ENCODE peak calls at places on chromosomes 13 and 19, in four cellular contexts. One of them, this sample, is unnamed.

GRCh38 chr13:59780058-59780457 is 383.7 kb downstream of the DIAPH3 start:
- DNase-seq in K562: no peak
- DNase-seq in PC-9: no peak
- DNase-seq in mammary epithelial cell: peak
- DNase-seq in this sample: no peak

GRCh38 chr19:34975056-34975455 is 11.0 kb upstream of the ZNF792 start:
- DNase-seq in PC-9: no peak
- DNase-seq in mammary epithelial cell: no peak
- DNase-seq in K562: no peak
- DNase-seq in this sample: no peak

GRCh38 chr13:107441279-107441678 is 774.1 kb downstream of the LIG4 start:
- DNase-seq in K562: no peak
- DNase-seq in mammary epithelial cell: no peak
- DNase-seq in PC-9: no peak
- DNase-seq in this sample: no peak

GRCh38 chr13:46278474-46278873 is 66.7 kb downstream of the LRRC63 start:
- DNase-seq in K562: peak
- DNase-seq in PC-9: no peak
- DNase-seq in mammary epithelial cell: no peak
- DNase-seq in this sample: peak

GRCh38 chr19:13935765-13936486 is 2.3 kb downstream of the PODNL1 start:
- DNase-seq in mammary epithelial cell: no peak
- DNase-seq in K562: peak
- DNase-seq in PC-9: no peak
- DNase-seq in this sample: no peak

GRCh38 chr19:23832717-23833327 is 74.1 kb upstream of the ZNF681 start:
- DNase-seq in PC-9: no peak
- DNase-seq in mammary epithelial cell: no peak
- DNase-seq in K562: no peak
- DNase-seq in this sample: no peak

GRCh38 chr19:34556500-34556899 is 74.9 kb downstream of the WTIP start:
- DNase-seq in mammary epithelial cell: peak
- DNase-seq in PC-9: peak
- DNase-seq in K562: peak
- DNase-seq in this sample: peak

GRCh38 chr19:4533334-4533733 is 1.7 kb downstream of the PLIN5 start:
- DNase-seq in K562: no peak
- DNase-seq in PC-9: no peak
- DNase-seq in mammary epithelial cell: no peak
- DNase-seq in this sample: no peak

GRCh38 chr19:40613669-40614594 is 12.8 kb downstream of the LTBP4 start:
- DNase-seq in K562: peak
- DNase-seq in mammary epithelial cell: peak
- DNase-seq in PC-9: peak
- DNase-seq in this sample: peak

GRCh38 chr13:45257638-45258338 is 56.9 kb upstream of the KCTD4 start:
- DNase-seq in K562: no peak
- DNase-seq in mammary epithelial cell: no peak
- DNase-seq in PC-9: no peak
- DNase-seq in this sample: no peak

GRCh38 chr19:628168-628567 is 5.2 kb downstream of the POLRMT start:
- DNase-seq in PC-9: no peak
- DNase-seq in K562: no peak
- DNase-seq in mammary epithelial cell: no peak
- DNase-seq in this sample: no peak

GRCh38 chr19:4059931-4060620 is 6.6 kb downstream of the ZBTB7A start:
- DNase-seq in PC-9: peak
- DNase-seq in K562: peak
- DNase-seq in mammary epithelial cell: peak
- DNase-seq in this sample: peak

GRCh38 chr19:42032428-42032827 is 37.6 kb downstream of the GRIK5 start:
- DNase-seq in K562: no peak
- DNase-seq in PC-9: no peak
- DNase-seq in mammary epithelial cell: no peak
- DNase-seq in this sample: no peak

GRCh38 chr19:55452381-55453325 is 8.8 kb downstream of the ISOC2 start:
- DNase-seq in PC-9: no peak
- DNase-seq in mammary epithelial cell: peak
- DNase-seq in K562: peak
- DNase-seq in this sample: peak

GRCh38 chr13:74774252-74774651 is 640.0 kb upstream of the KLF12 start:
- DNase-seq in K562: no peak
- DNase-seq in mammary epithelial cell: peak
- DNase-seq in PC-9: no peak
- DNase-seq in this sample: no peak

GRCh38 chr19:40802300-40803169 is 3.5 kb downstream of the EGLN2 start:
- DNase-seq in mammary epithelial cell: no peak
- DNase-seq in K562: peak
- DNase-seq in PC-9: no peak
- DNase-seq in this sample: peak

GRCh38 chr19:17562097-17562496 is 6.6 kb downstream of the COLGALT1 start:
- DNase-seq in K562: no peak
- DNase-seq in mammary epithelial cell: no peak
- DNase-seq in PC-9: no peak
- DNase-seq in this sample: no peak
- H3K4me2 ChIP-seq in K562: no peak
- H3K4me2 ChIP-seq in mammary epithelial cell: no peak
- H3K4me2 ChIP-seq in PC-9: no peak
- H3K4me2 ChIP-seq in this sample: no peak

GRCh38 chr13:97133554-97133953 is 88.6 kb upstream of the MBNL2 start:
- DNase-seq in PC-9: no peak
- DNase-seq in mammary epithelial cell: no peak
- DNase-seq in K562: no peak
- DNase-seq in this sample: no peak

GRCh38 chr13:97133955-97134354 is 88.2 kb upstream of the MBNL2 start:
- DNase-seq in mammary epithelial cell: no peak
- DNase-seq in PC-9: peak
- DNase-seq in K562: no peak
- DNase-seq in this sample: no peak

GRCh38 chr13:97127842-97128241 is 94.3 kb upstream of the MBNL2 start:
- DNase-seq in K562: no peak
- DNase-seq in PC-9: peak
- DNase-seq in mammary epithelial cell: no peak
- DNase-seq in this sample: no peak

GRCh38 chr13:97131447-97131846 is 90.7 kb upstream of the MBNL2 start:
- DNase-seq in PC-9: no peak
- DNase-seq in K562: peak
- DNase-seq in mammary epithelial cell: no peak
- DNase-seq in this sample: no peak

DNA sequence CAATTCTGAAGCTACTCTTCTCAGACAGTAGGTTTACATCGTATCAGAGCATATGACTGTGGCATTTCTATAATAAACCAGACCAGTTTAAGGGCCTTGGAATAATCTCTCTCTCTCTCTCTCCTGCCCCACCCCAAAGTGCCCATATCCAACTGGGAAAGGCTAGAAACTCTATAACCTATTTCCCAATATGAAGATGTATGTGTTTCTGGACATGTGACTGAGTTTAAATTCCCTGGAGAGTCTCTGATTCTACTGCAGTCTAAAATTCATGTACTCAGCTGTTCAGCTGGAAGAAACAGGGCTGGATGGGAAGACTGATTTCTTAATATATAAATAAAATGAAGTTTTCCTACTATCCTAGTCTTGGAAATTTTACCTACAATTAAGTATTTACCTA is 91.9 kb upstream of the MBNL2 start:
- DNase-seq in PC-9: no peak
- DNase-seq in K562: no peak
- DNase-seq in mammary epithelial cell: no peak
- DNase-seq in this sample: no peak
- H2AFZ ChIP-seq in PC-9: no peak
- H2AFZ ChIP-seq in K562: no peak
- H2AFZ ChIP-seq in mammary epithelial cell: no peak
- H2AFZ ChIP-seq in this sample: no peak

GRCh38 chr13:95155504-95155903 is 145.7 kb downstream of the ABCC4 start:
- DNase-seq in K562: no peak
- DNase-seq in PC-9: no peak
- DNase-seq in mammary epithelial cell: no peak
- DNase-seq in this sample: no peak

GRCh38 chr13:95154441-95154886 is 146.8 kb downstream of the ABCC4 start:
- DNase-seq in K562: no peak
- DNase-seq in PC-9: no peak
- DNase-seq in mammary epithelial cell: peak
- DNase-seq in this sample: no peak

GRCh38 chr13:95153647-95154405 is 147.4 kb downstream of the ABCC4 start:
- DNase-seq in K562: no peak
- DNase-seq in PC-9: no peak
- DNase-seq in mammary epithelial cell: peak
- DNase-seq in this sample: no peak

GRCh38 chr13:95155093-95155492 is 146.2 kb downstream of the ABCC4 start:
- DNase-seq in K562: no peak
- DNase-seq in PC-9: no peak
- DNase-seq in mammary epithelial cell: no peak
- DNase-seq in this sample: no peak

DNA sequence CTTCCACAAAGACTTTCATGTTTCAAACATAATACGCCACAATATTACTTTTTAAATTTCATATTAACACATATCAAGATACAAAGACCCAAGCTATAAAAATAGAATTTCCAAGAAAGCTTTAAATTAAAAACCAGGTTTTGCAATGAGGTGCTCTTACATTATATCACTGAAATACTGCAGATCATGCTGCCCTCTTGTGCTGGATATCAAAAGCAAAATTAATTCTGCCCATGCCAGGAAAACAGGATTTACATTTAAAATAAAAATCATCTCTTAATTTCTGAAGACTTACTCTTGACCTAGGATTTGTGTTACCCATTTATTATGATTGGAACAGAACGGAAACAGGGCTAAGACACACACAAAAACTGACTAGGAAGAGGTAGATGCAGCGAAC is 145.0 kb downstream of the ABCC4 start:
- DNase-seq in K562: no peak
- DNase-seq in mammary epithelial cell: no peak
- DNase-seq in PC-9: no peak
- DNase-seq in this sample: no peak
- TF ChIP-seq CTCF in K562: no peak
- TF ChIP-seq CTCF in mammary epithelial cell: peak
- TF ChIP-seq CTCF in PC-9: peak
- TF ChIP-seq CTCF in this sample: no peak

DNA sequence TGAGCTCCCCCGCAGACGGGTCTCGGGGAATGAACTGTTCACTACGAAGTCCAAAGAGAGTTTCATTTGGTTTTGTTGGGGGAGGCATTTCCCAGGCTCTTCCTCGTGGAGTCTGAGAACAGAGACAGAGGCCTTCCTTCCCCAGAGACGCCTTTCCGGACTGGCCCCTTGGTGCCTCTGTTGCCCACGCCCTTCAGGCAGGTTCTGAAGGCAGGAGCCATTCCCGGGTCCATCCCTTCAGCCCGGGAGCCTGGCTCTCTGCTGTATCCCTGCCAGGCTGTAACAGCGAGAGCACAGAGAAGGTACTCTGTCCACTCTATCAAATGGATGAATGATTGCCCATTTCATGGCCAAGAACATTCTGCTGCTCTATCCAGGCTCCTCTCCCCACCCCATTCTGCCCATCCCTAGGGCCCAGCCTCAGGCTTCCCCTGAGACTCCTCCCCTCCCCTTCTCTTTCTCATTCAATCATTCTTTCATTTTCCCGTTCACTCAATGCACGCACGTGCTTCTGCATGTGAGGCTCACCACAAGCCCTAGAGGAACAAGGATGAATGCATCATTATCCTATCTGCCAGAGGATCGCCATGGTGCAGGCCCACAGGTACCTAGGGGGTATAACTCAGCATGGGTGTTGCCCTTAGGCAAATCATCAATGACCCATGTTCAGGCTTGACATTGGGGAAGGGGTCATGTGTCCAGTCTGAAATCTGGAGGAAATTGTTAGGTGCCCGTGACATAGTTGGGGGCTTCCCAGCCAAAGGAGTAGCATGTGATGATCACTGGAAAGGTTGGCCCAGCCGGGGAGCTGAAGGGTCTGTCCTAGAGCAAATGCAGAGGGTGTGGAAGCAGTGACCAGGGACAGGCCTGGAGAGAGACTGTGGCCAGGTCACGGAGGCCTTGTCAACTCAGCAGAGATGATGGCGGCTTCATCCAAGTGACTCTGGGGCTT is 298.7 kb downstream of the ZNF536 start:
- DNase-seq in PC-9: no peak
- DNase-seq in mammary epithelial cell: no peak
- DNase-seq in K562: no peak
- DNase-seq in this sample: no peak
- H3K4me2 ChIP-seq in PC-9: no peak
- H3K4me2 ChIP-seq in mammary epithelial cell: no peak
- H3K4me2 ChIP-seq in K562: no peak
- H3K4me2 ChIP-seq in this sample: no peak

DNA sequence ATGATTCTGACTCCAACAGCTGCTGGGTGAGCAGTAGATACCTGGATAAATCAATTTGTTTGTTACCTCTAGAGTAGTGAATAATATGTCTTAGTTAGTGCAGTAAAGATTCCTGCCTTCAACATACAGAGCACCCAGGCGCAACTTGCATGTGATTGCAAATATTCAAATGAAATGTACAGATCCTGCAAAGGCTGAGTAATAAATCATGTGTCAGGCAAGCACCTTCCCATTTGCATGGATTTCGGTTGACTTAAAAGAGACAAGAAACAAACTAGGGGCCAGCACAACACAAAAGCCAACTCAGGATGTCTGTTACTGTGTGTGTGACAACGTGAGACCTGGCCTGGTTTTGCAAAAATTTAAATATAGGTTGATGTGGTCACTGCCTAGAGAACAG is 79.7 kb downstream of the TNFSF11 start:
- DNase-seq in mammary epithelial cell: no peak
- DNase-seq in K562: no peak
- DNase-seq in PC-9: no peak
- DNase-seq in this sample: no peak
- H2AFZ ChIP-seq in mammary epithelial cell: no peak
- H2AFZ ChIP-seq in K562: no peak
- H2AFZ ChIP-seq in PC-9: no peak
- H2AFZ ChIP-seq in this sample: no peak

This sample was measured in OCI-LY7.